ENCODE peak calls at places on chromosomes 4 and X, in eight cellular contexts. A is ecto neural progenitor cell; G is stimulated activated CD8-positive, alpha-beta memory T cell treated with anti-CD3 and anti-CD28 coated beads, Interleukin-15, amount 100 ng/mL, for 4 hours; J is aorta; S is NCI-H774; O is amniotic epithelial cell; M is fibroblast of mammary gland; B is activated T-cell treated with anti-CD3 and anti-CD28 coated beads, Interleukin-2, amount 50 U/mL, for 48 hours. Y is an unnamed sample.

GRCh38 chr4:17932041-17932440 is 89.5 kb downstream of the LCORL start:
- DNase-seq in B (no peak), M (peak), J (no peak), O (no peak), S (no peak), A (no peak), G (no peak), Y (no peak)

GRCh38 chrX:10041383-10041782 is 74.2 kb downstream of the CLDN34 start:
- DNase-seq in O (no peak), G (no peak), A (no peak), J (no peak), S (no peak), B (no peak), M (no peak), Y (no peak)

GRCh38 chrX:44890247-44890646 is 17.3 kb downstream of the KDM6A start:
- DNase-seq in M (no peak), A (no peak), G (no peak), J (no peak), B (no peak), O (no peak), S (no peak), Y (no peak)

GRCh38 chr4:42412251-42412650 is 15.0 kb downstream of the SHISA3 start:
- DNase-seq in G (no peak), A (no peak), O (peak), B (no peak), M (peak), J (no peak), S (no peak), Y (peak)

GRCh38 chr4:38017579-38017978 is 57.4 kb downstream of the PTTG2 start:
- DNase-seq in J (no peak), G (no peak), O (peak), B (no peak), S (no peak), M (no peak), A (no peak), Y (no peak)

GRCh38 chrX:10098235-10098819 is 58.4 kb upstream of the CLCN4 start:
- DNase-seq in O (no peak), S (no peak), J (no peak), B (peak), A (no peak), M (peak), G (no peak), Y (no peak)

GRCh38 chrX:18966624-18967023 is 17.3 kb downstream of the PHKA2 start:
- DNase-seq in O (no peak), B (no peak), G (no peak), A (no peak), S (no peak), J (no peak), M (no peak), Y (no peak)

GRCh38 chr4:37244583-37245390 is at the start of gene NWD2:
- DNase-seq in G (no peak), A (peak), S (no peak), J (no peak), M (no peak), B (peak), O (peak), Y (no peak)

GRCh38 chr4:38867478-38868054 is at the start of gene FAM114A1:
- DNase-seq in M (peak), S (peak), O (peak), G (no peak), J (peak), B (peak), A (peak), Y (peak)

GRCh38 chr4:61828960-61829359 is 628.8 kb downstream of the ADGRL3 start:
- DNase-seq in G (no peak), O (no peak), J (no peak), A (no peak), B (no peak), S (no peak), M (no peak), Y (no peak)

GRCh38 chr4:102388636-102389035 is 43.4 kb upstream of the SLC39A8 start:
- DNase-seq in G (no peak), J (no peak), B (no peak), A (no peak), S (no peak), M (peak), O (no peak), Y (no peak)

GRCh38 chr4:170089274-170089742 is 448 bp downstream of the AADAT start:
- DNase-seq in S (peak), A (peak), O (peak), M (peak), J (no peak), B (peak), G (no peak), Y (peak)

GRCh38 chrX:10749113-10749512 is 128.7 kb upstream of the MID1 start:
- DNase-seq in S (no peak), B (no peak), A (no peak), O (no peak), G (no peak), J (no peak), M (peak), Y (peak)

GRCh38 chr4:150305995-150306394 is 227.8 kb downstream of the DCLK2 start:
- DNase-seq in A (no peak), B (no peak), S (no peak), J (no peak), M (peak), O (peak), G (no peak), Y (peak)

GRCh38 chrX:139815771-139816170 is 107.8 kb upstream of the MCF2 start:
- DNase-seq in O (no peak), M (no peak), B (no peak), J (no peak), G (no peak), S (no peak), A (no peak), Y (no peak)

GRCh38 chrX:119757979-119758681 is at the start of gene SOWAHD:
- DNase-seq in G (no peak), M (no peak), S (peak), O (no peak), B (peak), J (peak), A (peak), Y (peak)

GRCh38 chr4:37453361-37454262 is 209.1 kb downstream of the NWD2 start:
- DNase-seq in G (peak), A (peak), O (peak), M (no peak), S (peak), B (peak), J (peak), Y (peak)

GRCh38 chrX:119121341-119121740 is 6.3 kb downstream of the KIAA1210 start:
- DNase-seq in A (no peak), B (no peak), J (no peak), O (peak), M (peak), G (no peak), S (no peak), Y (no peak)

GRCh38 chr4:159010563-159011260 is 92.2 kb upstream of the RAPGEF2 start:
- DNase-seq in J (peak), G (no peak), A (no peak), B (no peak), M (peak), S (peak), O (peak), Y (peak)

GRCh38 chrX:31371956-31372355 is 300.1 kb upstream of the FTHL17 start:
- DNase-seq in J (no peak), M (no peak), O (no peak), G (no peak), A (no peak), S (no peak), B (no peak), Y (no peak)

GRCh38 chr4:88820723-88821368 is 123.2 kb upstream of the NAP1L5 start:
- DNase-seq in A (no peak), S (no peak), B (no peak), O (no peak), J (no peak), M (no peak), G (no peak), Y (no peak)

GRCh38 chr4:76902233-76902890 is 4.4 kb upstream of the SOWAHB start:
- DNase-seq in O (no peak), J (no peak), B (no peak), S (no peak), G (no peak), M (no peak), A (no peak), Y (no peak)

Y was measured in EL.